ENCODE peak calls at places on chromosomes 6 and 20, in seven cellular contexts. T, W, L, D, H, G and K are unnamed samples.

GRCh38 chr6:133040025-133040838 is 200.9 kb upstream of the EYA4 start:
- DNase-seq in T (no peak), W (peak), L (peak), D (no peak), H (no peak), G (no peak), K (no peak)

GRCh38 chr6:47094351-47094925 is 52.3 kb upstream of the ADGRF1 start:
- DNase-seq in T (no peak), W (no peak), L (no peak), D (no peak), H (no peak), G (no peak), K (no peak)

GRCh38 chr6:118813795-118814194 is 80.2 kb upstream of the ASF1A start:
- DNase-seq in T (no peak), W (no peak), L (no peak), D (no peak), H (no peak), G (no peak), K (no peak)

GRCh38 chr20:33332905-33333456 is 50.0 kb downstream of the BPIFB1 start:
- DNase-seq in T (no peak), W (no peak), L (no peak), D (no peak), H (no peak), G (no peak), K (no peak)

GRCh38 chr6:72418495-72418894 is 203.4 kb upstream of the KCNQ5 start:
- DNase-seq in T (no peak), W (no peak), L (peak), D (no peak), H (no peak), G (peak), K (no peak)

GRCh38 chr6:16450285-16450684 is 211.9 kb downstream of the GMPR start:
- DNase-seq in T (no peak), W (no peak), L (peak), D (no peak), H (no peak), G (no peak), K (no peak)

GRCh38 chr6:45657243-45657642 is 279.5 kb upstream of the SUPT3H start:
- DNase-seq in T (no peak), W (no peak), L (no peak), D (no peak), H (no peak), G (no peak), K (no peak)

GRCh38 chr6:81762132-81762531 is 9.7 kb upstream of the TENT5A start:
- DNase-seq in T (no peak), W (no peak), L (no peak), D (no peak), H (no peak), G (no peak), K (no peak)

GRCh38 chr20:34824861-34825529 is 456 bp downstream of the NCOA6 start:
- DNase-seq in T (no peak), W (peak), L (no peak), D (no peak), H (peak), G (peak), K (peak)

GRCh38 chr20:59207742-59208357 is 44.2 kb downstream of the ZNF831 start:
- DNase-seq in T (no peak), W (peak), L (no peak), D (no peak), H (no peak), G (peak), K (peak)

GRCh38 chr6:16868968-16869367 is 107.7 kb upstream of the ATXN1 start:
- DNase-seq in T (no peak), W (no peak), L (no peak), D (no peak), H (no peak), G (no peak), K (no peak)

GRCh38 chr20:44087857-44088120 is 99.2 kb downstream of the JPH2 start:
- DNase-seq in T (no peak), W (no peak), L (no peak), D (no peak), H (no peak), G (no peak), K (no peak)

GRCh38 chr6:116218866-116219265 is 35.0 kb downstream of the TSPYL4 start:
- DNase-seq in T (no peak), W (no peak), L (no peak), D (no peak), H (no peak), G (no peak), K (no peak)

GRCh38 chr6:127514396-127515227 is 4.5 kb downstream of the MTCL3 start:
- DNase-seq in T (no peak), W (no peak), L (no peak), D (no peak), H (peak), G (peak), K (peak)

GRCh38 chr20:50520222-50520877 is 10.2 kb downstream of the PTPN1 start:
- DNase-seq in T (no peak), W (no peak), L (no peak), D (no peak), H (no peak), G (no peak), K (no peak)